ENCODE peak calls at places on chromosomes 5 and 9, in ten cellular contexts. R is activated naive CD4-positive, alpha-beta T cell treated with Interleukin-2 at 50 U/mL for 16 hours; D is IMR-90; H is HFF-Myc; O is endothelial cell; J is amygdala; P is NCI-H446 treated with DMSO at 0.1 percent for 48 hours; C is HuH-7.5; A is mesothelial cell of epicardium; K is cardiac fibroblast. F is an unnamed sample.

GRCh38 chr5:116766470-116766947 is 191.9 kb upstream of the SEMA6A start:
- DNase-seq in R (no peak), D (no peak), H (no peak), O (no peak), J (no peak), P (peak; percentile 78), C (peak; percentile 19), A (no peak), K (peak; percentile 92), F (no peak)

GRCh38 chr9:73081979-73082657 is 69.5 kb upstream of the ANXA1 start:
- DNase-seq in R (no peak), D (peak; percentile 27), H (peak; percentile 63), O (peak; percentile 22), J (no peak), P (no peak), C (peak; percentile 25), A (no peak), K (peak; percentile 80), F (no peak)

GRCh38 chr9:32378993-32379729 is 5.3 kb upstream of the ACO1 start:
- DNase-seq in R (peak; percentile 26), D (peak; percentile 85), H (peak; percentile 83), O (peak; percentile 55), J (no peak), P (peak; percentile 62), C (peak; percentile 29), A (no peak), K (peak; percentile 89), F (peak; percentile 37)

GRCh38 chr5:179314606-179315355 is 30.5 kb downstream of the ADAMTS2 start:
- DNase-seq in R (no peak), D (no peak), H (no peak), O (no peak), J (no peak), P (no peak), C (no peak), A (no peak), K (no peak), F (no peak)

GRCh38 chr5:89268460-89268859 is 385.5 kb upstream of the MEF2C start:
- DNase-seq in R (no peak), D (no peak), H (no peak), O (no peak), J (no peak), P (no peak), C (no peak), A (no peak), K (no peak), F (no peak)

GRCh38 chr9:15722888-15723287 is 170.0 kb downstream of the CCDC171 start:
- DNase-seq in R (no peak), D (peak; percentile 31), H (no peak), O (no peak), J (no peak), P (peak; percentile 72), C (no peak), A (no peak), K (no peak), F (no peak)

GRCh38 chr5:79842006-79842881 is 148.8 kb downstream of the MTX3 start:
- DNase-seq in R (no peak), D (no peak), H (no peak), O (no peak), J (no peak), P (no peak), C (no peak), A (no peak), K (no peak), F (no peak)

GRCh38 chr5:94941113-94941765 is 322.8 kb downstream of the SLF1 start:
- DNase-seq in R (no peak), D (no peak), H (no peak), O (no peak), J (no peak), P (no peak), C (no peak), A (no peak), K (no peak), F (no peak)

GRCh38 chr9:6194934-6195333 is 20.7 kb upstream of the IL33 start:
- DNase-seq in R (no peak), D (no peak), H (no peak), O (no peak), J (no peak), P (no peak), C (no peak), A (no peak), K (no peak), F (no peak)

GRCh38 chr5:74382864-74383618 is 257.5 kb downstream of the ENC1 start:
- DNase-seq in R (no peak), D (peak; percentile 54), H (no peak), O (no peak), J (no peak), P (peak; percentile 69), C (no peak), A (no peak), K (peak; percentile 81), F (no peak)

GRCh38 chr5:74434124-74434899 is 206.2 kb downstream of the ENC1 start:
- DNase-seq in R (no peak), D (no peak), H (no peak), O (peak; percentile 12), J (no peak), P (no peak), C (no peak), A (no peak), K (peak; percentile 15), F (no peak)

GRCh38 chr5:81633916-81634315 is 117.0 kb downstream of the SSBP2 start:
- DNase-seq in R (no peak), D (no peak), H (no peak), O (no peak), J (no peak), P (no peak), C (no peak), A (no peak), K (no peak), F (no peak)

GRCh38 chr5:74903165-74903787 is 37.1 kb upstream of the FAM169A start:
- DNase-seq in R (peak; percentile 7), D (no peak), H (no peak), O (peak; percentile 55), J (no peak), P (no peak), C (peak; percentile 51), A (no peak), K (no peak), F (peak; percentile 17)

GRCh38 chr5:163489055-163489744 is 16.2 kb upstream of the MAT2B start:
- DNase-seq in R (peak; percentile 12), D (peak; percentile 21), H (no peak), O (peak; percentile 24), J (no peak), P (no peak), C (no peak), A (no peak), K (peak; percentile 57), F (no peak)

GRCh38 chr5:157669701-157670097 is 1.6 kb upstream of the C5orf52 start:
- DNase-seq in R (no peak), D (no peak), H (no peak), O (no peak), J (no peak), P (no peak), C (no peak), A (no peak), K (no peak), F (no peak)

GRCh38 chr5:169909945-169910344 is 70.3 kb downstream of the INSYN2B start:
- DNase-seq in R (no peak), D (no peak), H (no peak), O (no peak), J (no peak), P (no peak), C (no peak), A (no peak), K (no peak), F (no peak)

GRCh38 chr9:11973011-11973410 is 720.2 kb upstream of the TYRP1 start:
- DNase-seq in R (no peak), D (no peak), H (no peak), O (no peak), J (no peak), P (no peak), C (no peak), A (no peak), K (no peak), F (no peak)

GRCh38 chr5:132105688-132106087 is 32.1 kb downstream of the CSF2 start:
- DNase-seq in R (no peak), D (no peak), H (no peak), O (no peak), J (no peak), P (no peak), C (no peak), A (no peak), K (no peak), F (no peak)

GRCh38 chr5:72248352-72249032 is 71.5 kb downstream of the MRPS27 start:
- DNase-seq in R (no peak), D (peak; percentile 88), H (peak; percentile 95), O (no peak), J (no peak), P (peak; percentile 89), C (no peak), A (no peak), K (peak; percentile 91), F (no peak)

GRCh38 chr9:69279084-69279729 is 45.8 kb upstream of the ENTREP1 start:
- DNase-seq in R (peak; percentile 24), D (no peak), H (no peak), O (no peak), J (no peak), P (no peak), C (no peak), A (no peak), K (no peak), F (peak; percentile 6)

F was measured in stimulated activated naive CD8-positive, alpha-beta T cell treated with anti-CD3 and anti-CD28 coated beads, Interleukin-15, Interleukin-2, amounts not matched to agents 100 U/mL and 50 U/mL, for 24 hours.